ENCODE peak calls at places on chromosomes 1 and 21, in five cellular contexts. B, L, O, F and G are unnamed samples.

GRCh38 chr1:162470216-162470615 is 27.4 kb upstream of the UHMK1 start:
- DNase-seq in B (no peak), L (no peak), O (no peak), F (no peak), G (no peak)

GRCh38 chr1:189962171-189962570 is 515.5 kb downstream of the BRINP3 start:
- DNase-seq in B (no peak), L (no peak), O (no peak), F (no peak), G (no peak)

GRCh38 chr1:55234016-55234415 is 18.9 kb upstream of the USP24 start:
- DNase-seq in B (no peak), L (no peak), O (no peak), F (no peak), G (no peak)

GRCh38 chr1:24586970-24587820 is 31.3 kb downstream of the NCMAP start:
- DNase-seq in B (peak), L (peak), O (peak), F (no peak), G (peak)

GRCh38 chr1:155794605-155795265 is 62.3 kb downstream of the GON4L start:
- DNase-seq in B (no peak), L (no peak), O (no peak), F (no peak), G (no peak)

GRCh38 chr1:149945206-149945605 is 8.5 kb upstream of the MTMR11 start:
- DNase-seq in B (no peak), L (no peak), O (no peak), F (no peak), G (no peak)

GRCh38 chr1:86833461-86834215 is 80.3 kb downstream of the SELENOF start:
- DNase-seq in B (peak), L (peak), O (peak), F (peak), G (peak)

GRCh38 chr1:204726478-204726877 is 40.9 kb upstream of the LRRN2 start:
- DNase-seq in B (peak), L (no peak), O (peak), F (no peak), G (peak)

GRCh38 chr1:242005866-242006565 is 7.1 kb upstream of the MAP1LC3C start:
- DNase-seq in B (no peak), L (no peak), O (no peak), F (no peak), G (no peak)

GRCh38 chr1:59605761-59606160 is 209.0 kb upstream of the HOOK1 start:
- DNase-seq in B (no peak), L (peak), O (no peak), F (no peak), G (no peak)

GRCh38 chr1:109658533-109659051 is 2.7 kb downstream of the GSTM4 start:
- DNase-seq in B (no peak), L (no peak), O (no peak), F (no peak), G (no peak)

GRCh38 chr1:149844096-149844495 is 55.3 kb upstream of the BOLA1 start:
- DNase-seq in B (no peak), L (peak), O (peak), F (no peak), G (no peak)

GRCh38 chr1:29592731-29593130 is 356.4 kb downstream of the PTPRU start:
- DNase-seq in B (no peak), L (no peak), O (no peak), F (no peak), G (no peak)

GRCh38 chr1:160838876-160839275 is 23.8 kb downstream of the CD244 start:
- DNase-seq in B (no peak), L (no peak), O (no peak), F (no peak), G (no peak)

GRCh38 chr1:54973205-54973921 is 7.1 kb upstream of the TMEM61 start:
- DNase-seq in B (peak), L (no peak), O (peak), F (no peak), G (no peak)

GRCh38 chr21:43864806-43865470 is at the start of gene AGPAT3:
- DNase-seq in B (no peak), L (peak), O (no peak), F (no peak), G (no peak)

DNA sequence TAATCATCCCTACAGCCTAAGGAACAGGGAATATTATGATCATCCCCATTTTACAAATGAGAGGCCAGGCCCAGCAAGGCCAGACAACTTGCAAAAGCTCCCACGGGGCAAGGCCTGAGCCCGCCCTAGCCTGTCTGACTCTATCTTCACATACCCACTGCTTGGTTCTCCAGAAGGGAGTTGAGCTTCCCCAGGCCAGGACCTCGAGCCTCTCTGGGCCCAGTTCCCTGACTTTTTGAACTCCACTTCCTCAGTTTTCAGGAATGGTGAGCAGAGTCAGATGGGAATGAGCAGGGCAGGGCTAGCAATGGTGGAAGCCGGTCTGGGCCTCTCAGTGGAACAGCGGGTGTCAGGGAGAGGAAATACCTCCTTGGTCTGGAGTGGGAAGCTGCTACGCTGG is 39.3 kb downstream of the CACNA1S start:
- DNase-seq in B (no peak), L (no peak), O (no peak), F (no peak), G (no peak)
- H3K4me2 ChIP-seq in B (no peak), L (no peak), O (no peak), F (no peak), G (no peak)

DNA sequence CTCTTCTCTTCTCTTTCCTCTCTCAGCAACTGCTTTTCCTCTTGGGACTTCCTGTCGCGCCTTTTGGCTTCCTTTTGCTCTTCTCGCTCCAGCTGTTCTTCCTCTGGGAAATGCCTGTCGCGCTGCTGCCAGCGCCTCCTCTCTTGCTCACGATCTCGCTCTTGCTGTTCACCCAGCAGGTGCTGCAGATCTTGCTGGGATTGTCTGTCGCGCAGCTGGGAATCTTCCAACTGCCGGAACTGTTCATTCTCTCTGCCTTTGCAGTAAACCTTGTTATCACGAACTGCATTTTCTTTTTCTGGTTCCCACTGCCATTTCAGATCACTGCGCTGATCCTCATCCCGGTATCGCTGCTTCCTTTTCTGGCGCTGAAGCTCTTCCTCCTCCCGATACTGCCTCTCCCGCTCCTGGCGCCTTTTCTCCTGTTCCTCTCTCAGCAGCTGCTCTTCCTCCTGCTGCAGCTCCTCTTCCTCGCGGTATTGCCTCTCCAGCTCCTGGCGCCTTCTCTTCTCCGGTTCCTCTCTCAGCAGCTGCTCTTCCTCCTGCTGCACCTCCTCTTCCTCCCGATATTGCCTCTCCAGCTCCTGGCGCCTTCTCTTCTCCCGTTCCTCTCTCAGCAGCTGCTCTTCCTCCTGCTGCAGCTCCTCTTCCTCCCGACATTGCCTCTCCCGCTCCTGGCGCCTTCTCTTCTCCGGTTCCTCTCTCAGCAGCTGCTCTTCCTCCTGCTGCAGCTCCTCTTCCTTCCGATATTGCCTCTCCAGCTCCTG is 5.8 kb downstream of the TCHH start:
- DNase-seq in B (no peak), L (no peak), O (no peak), F (no peak), G (no peak)
- TF ChIP-seq MAX in B (no peak), L (no peak), O (no peak), F (no peak), G (no peak)

GRCh38 chr1:1218524-1219200 is 4.7 kb upstream of the TNFRSF4 start:
- DNase-seq in B (no peak), L (no peak), O (no peak), F (no peak), G (no peak)
- H3K9ac ChIP-seq in B (no peak), L (peak), O (no peak), F (no peak), G (no peak)

DNA sequence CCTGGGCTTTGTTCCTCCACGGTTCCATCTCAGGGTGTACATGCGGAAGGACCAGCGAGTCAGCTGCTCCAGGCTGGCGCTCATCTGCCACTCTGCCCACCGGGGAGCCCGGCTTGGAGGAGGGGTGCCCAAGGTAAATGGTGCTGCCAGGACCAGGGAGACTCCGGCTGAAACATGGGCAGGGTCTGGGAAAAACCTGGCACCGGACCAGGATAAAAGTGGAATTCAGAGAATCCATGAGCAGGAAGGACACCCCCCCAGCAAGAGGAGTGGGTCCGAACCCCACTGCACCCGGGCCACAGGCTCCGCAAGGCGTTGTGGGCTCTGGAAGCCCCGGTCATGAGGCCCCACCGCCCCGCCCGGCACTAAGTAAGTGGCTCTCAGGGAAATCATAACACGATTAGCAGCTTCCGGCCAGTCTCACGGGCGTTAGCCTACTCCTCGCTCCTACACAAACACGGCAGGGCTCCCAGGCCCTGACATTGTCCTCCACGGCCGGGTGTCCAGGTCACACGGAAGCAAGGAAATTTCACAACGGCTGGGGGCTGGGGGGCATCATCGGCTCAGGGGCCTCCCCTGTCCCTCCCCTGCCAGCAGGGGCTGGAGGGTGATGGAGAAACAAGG is 21.1 kb downstream of the MEGF6 start:
- DNase-seq in B (no peak), L (no peak), O (no peak), F (no peak), G (peak)
- H3K4me2 ChIP-seq in B (no peak), L (no peak), O (peak), F (no peak), G (peak)

GRCh38 chr1:201648066-201648910 is 109.4 kb downstream of the NAV1 start:
- DNase-seq in B (no peak), L (peak), O (no peak), F (no peak), G (peak)
- TF ChIP-seq MAX in B (peak), L (no peak), O (no peak), F (peak), G (no peak)

GRCh38 chr1:44542415-44543063 is 131.7 kb downstream of the TMEM53 start:
- DNase-seq in B (no peak), L (no peak), O (no peak), F (no peak), G (no peak)
- H3K9ac ChIP-seq in B (no peak), L (peak), O (no peak), F (peak), G (no peak)